ENCODE peak calls at places on chromosomes 13 and 19, in seven cellular contexts. P is RPMI8226; T is left lung; M is NCI-H510A treated with DMSO at 0.1 percent for 48 hours; Y is stimulated activated CD8-positive, alpha-beta memory T cell treated with anti-CD3 and anti-CD28 coated beads, Interleukin-15, amount 100 ng/mL, for 4 hours; B is neural crest cell; G is left ventricle myocardium inferior. W is an unnamed sample.

GRCh38 chr19:19033426-19034203 is at the start of the genes ARMC6 and SUGP2:
- DNase-seq in M (peak), B (peak), Y (peak), T (peak), G (peak), P (peak), W (no peak)

GRCh38 chr13:111043575-111043982 is 71.5 kb upstream of the ARHGEF7 start:
- DNase-seq in M (no peak), P (no peak), T (peak), B (no peak), G (peak), Y (no peak), W (no peak)

GRCh38 chr13:57948884-57949283 is 317.3 kb downstream of the PCDH17 start:
- DNase-seq in B (no peak), P (no peak), G (no peak), Y (no peak), T (no peak), M (no peak), W (no peak)

GRCh38 chr13:31150315-31150985 is 11.3 kb downstream of the HSPH1 start:
- DNase-seq in T (no peak), G (no peak), P (no peak), B (no peak), Y (no peak), M (no peak), W (no peak)

GRCh38 chr19:40392894-40393517 is 3.0 kb upstream of the HIPK4 start:
- DNase-seq in P (no peak), T (no peak), G (no peak), B (no peak), M (peak), Y (no peak), W (no peak)

GRCh38 chr13:24670174-24670573 is 10.0 kb upstream of the ATP12A start:
- DNase-seq in G (no peak), T (no peak), P (no peak), M (no peak), Y (no peak), B (no peak), W (no peak)

GRCh38 chr19:17560205-17560595 is 4.8 kb downstream of the COLGALT1 start:
- DNase-seq in M (no peak), B (no peak), Y (no peak), P (no peak), G (no peak), T (peak), W (peak)

GRCh38 chr13:48232420-48233096 is 448 bp upstream of the ITM2B start:
- DNase-seq in T (no peak), G (no peak), Y (no peak), M (no peak), B (no peak), P (no peak), W (peak)

GRCh38 chr13:74229242-74229641 is 95.0 kb upstream of the KLF12 start:
- DNase-seq in G (no peak), T (no peak), P (no peak), M (no peak), B (no peak), Y (no peak), W (no peak)

GRCh38 chr13:110885966-110886365 is 28.9 kb downstream of the ANKRD10 start:
- DNase-seq in P (no peak), T (no peak), Y (no peak), B (no peak), G (no peak), M (no peak), W (no peak)

GRCh38 chr13:108629353-108629752 is at the start of gene MYO16:
- DNase-seq in Y (no peak), M (no peak), P (no peak), G (no peak), T (no peak), B (no peak), W (no peak)

GRCh38 chr13:43126420-43126819 is 103.0 kb downstream of the DNAJC15 start:
- DNase-seq in T (no peak), B (no peak), P (no peak), M (no peak), Y (no peak), G (no peak), W (no peak)

GRCh38 chr13:79307866-79308298 is 98.2 kb downstream of the RBM26 start:
- DNase-seq in Y (no peak), G (no peak), B (no peak), P (peak), M (no peak), T (peak), W (no peak)

GRCh38 chr19:21519488-21519887 is 14.1 kb downstream of the ZNF429 start:
- DNase-seq in Y (no peak), T (no peak), G (no peak), P (peak), B (no peak), M (no peak), W (no peak)

GRCh38 chr19:41705393-41706174 is 2.8 kb upstream of the CEACAM5 start:
- DNase-seq in P (peak), M (no peak), Y (no peak), G (peak), T (no peak), B (no peak), W (peak)

GRCh38 chr13:41501281-41501680 is 43.9 kb downstream of the RGCC start:
- DNase-seq in B (no peak), P (no peak), G (no peak), Y (no peak), T (no peak), M (no peak), W (no peak)

GRCh38 chr13:76707360-76707759 is 178.8 kb downstream of the KCTD12 start:
- DNase-seq in T (no peak), M (no peak), Y (no peak), P (no peak), G (no peak), B (no peak), W (no peak)

GRCh38 chr19:51501594-51502263 is at the start of gene SIGLEC12:
- DNase-seq in P (peak), G (peak), B (no peak), Y (no peak), T (peak), M (no peak), W (no peak)

GRCh38 chr19:19743176-19743575 is 10.3 kb upstream of the ZNF14 start:
- DNase-seq in T (peak), P (no peak), B (no peak), G (no peak), Y (no peak), M (no peak), W (no peak)

GRCh38 chr13:28034256-28034655 is 45.8 kb upstream of the URAD start:
- DNase-seq in B (no peak), M (no peak), T (no peak), P (no peak), Y (no peak), G (no peak), W (no peak)

GRCh38 chr13:69291292-69291906 is 816.2 kb upstream of the ATXN8OS start:
- DNase-seq in G (no peak), M (no peak), Y (no peak), P (peak), B (no peak), T (no peak), W (no peak)

GRCh38 chr19:1089891-1090290 is 5.3 kb downstream of the POLR2E start:
- DNase-seq in T (no peak), P (no peak), G (no peak), B (no peak), M (no peak), Y (no peak), W (peak)

GRCh38 chr19:1241417-1242095 is at the start of gene ATP5F1D:
- DNase-seq in M (peak), P (peak), G (peak), B (peak), T (peak), Y (peak), W (peak)

GRCh38 chr13:113607477-113608245 is 23.1 kb downstream of the TFDP1 start:
- DNase-seq in G (no peak), T (peak), B (no peak), P (no peak), M (no peak), Y (no peak), W (no peak)

GRCh38 chr13:98083936-98084335 is 59.0 kb upstream of the FARP1 start:
- DNase-seq in T (no peak), G (no peak), P (no peak), M (no peak), B (no peak), Y (no peak), W (no peak)

GRCh38 chr13:43799191-43799590 is 12.4 kb upstream of the ENOX1 start:
- DNase-seq in M (no peak), G (no peak), T (no peak), P (no peak), Y (no peak), B (no peak), W (no peak)

GRCh38 chr19:52660981-52661380 is 22.8 kb upstream of the ZNF83 start:
- DNase-seq in B (no peak), T (no peak), P (no peak), Y (no peak), G (no peak), M (no peak), W (no peak)

GRCh38 chr19:29714371-29714952 is 599 bp downstream of the C19orf12 start:
- DNase-seq in T (peak), G (no peak), B (no peak), P (no peak), M (no peak), Y (no peak), W (no peak)

GRCh38 chr19:3466630-3467029 is 13.7 kb downstream of the SMIM24 start:
- DNase-seq in B (no peak), M (no peak), T (no peak), Y (no peak), G (no peak), P (no peak), W (no peak)